ENCODE peak calls at places on chromosome 5, in five cellular contexts. H is CD4-positive, CD25-positive, alpha-beta regulatory T cell; V is heart left ventricle; T is T-helper 17 cell; E is A549. I is an unnamed sample.
A peak's percentile ranks its signal among the peaks of the same experiment; 100 is the strongest.

GRCh38 chr5:98770158-98770910 is 3.1 kb upstream of the RGMB start:
- DNase-seq in V (peak; percentile 53), T (no peak), E (peak; percentile 25), H (peak; percentile 19), I (peak; percentile 77)

GRCh38 chr5:138495351-138495750 is 30.1 kb downstream of the EGR1 start:
- DNase-seq in V (no peak), H (no peak), E (no peak), T (no peak), I (no peak)

GRCh38 chr5:176474476-176474875 is 26.3 kb downstream of the FAF2 start:
- DNase-seq in H (no peak), V (no peak), E (no peak), T (no peak), I (no peak)

GRCh38 chr5:8905021-8905420 is 640.9 kb downstream of the SEMA5A start:
- DNase-seq in T (no peak), V (peak; percentile 11), H (no peak), E (no peak), I (no peak)

GRCh38 chr5:121263456-121263855 is 588.2 kb upstream of the FTMT start:
- DNase-seq in E (no peak), H (no peak), T (no peak), V (no peak), I (no peak)

GRCh38 chr5:171137768-171138540 is 171.1 kb upstream of the TLX3 start:
- DNase-seq in T (no peak), V (no peak), E (peak; percentile 19), H (no peak), I (no peak)

GRCh38 chr5:133285583-133286021 is 233.8 kb downstream of the HSPA4 start:
- DNase-seq in T (no peak), H (no peak), E (peak; percentile 53), V (peak; percentile 32), I (no peak)

GRCh38 chr5:112372543-112372942 is 46.5 kb downstream of the EPB41L4A start:
- DNase-seq in H (no peak), V (no peak), T (no peak), E (peak; percentile 9), I (no peak)

GRCh38 chr5:66565878-66566277 is 30.3 kb upstream of the MAST4 start:
- DNase-seq in V (no peak), E (no peak), H (no peak), T (no peak), I (no peak)

GRCh38 chr5:127442085-127442484 is 75.4 kb upstream of the PRRC1 start:
- DNase-seq in H (peak; percentile 2), T (no peak), V (no peak), E (peak; percentile 13), I (no peak)

GRCh38 chr5:147617191-147617606 is 107.3 kb upstream of the DPYSL3 start:
- DNase-seq in H (no peak), E (no peak), T (no peak), V (no peak), I (no peak)

GRCh38 chr5:157820593-157821252 is 38.2 kb downstream of the CLINT1 start:
- DNase-seq in T (no peak), H (peak; percentile 69), V (peak; percentile 22), E (peak; percentile 74), I (no peak)

GRCh38 chr5:161287436-161287835 is 259.1 kb downstream of the GABRB2 start:
- DNase-seq in H (no peak), E (no peak), V (no peak), T (no peak), I (no peak)

GRCh38 chr5:155546075-155546474 is 532.5 kb downstream of the KIF4B start:
- DNase-seq in V (no peak), T (no peak), E (no peak), H (no peak), I (no peak)

GRCh38 chr5:146993876-146994530 is 115.4 kb upstream of the PPP2R2B start:
- DNase-seq in H (no peak), V (no peak), E (no peak), T (no peak), I (no peak)

GRCh38 chr5:105503950-105504349 is 1941.4 kb upstream of the NUDT12 start:
- DNase-seq in T (no peak), E (no peak), H (no peak), V (no peak), I (no peak)

GRCh38 chr5:176814313-176814685 is 3.9 kb downstream of the UNC5A start:
- DNase-seq in T (no peak), E (no peak), H (no peak), V (no peak), I (no peak)

GRCh38 chr5:93899026-93899600 is 157.7 kb upstream of the POU5F2 start:
- DNase-seq in H (peak; percentile 23), V (no peak), T (no peak), E (peak; percentile 8), I (no peak)

GRCh38 chr5:67361932-67362729 is 165.5 kb upstream of the CD180 start:
- DNase-seq in E (no peak), T (no peak), V (no peak), H (no peak), I (no peak)

GRCh38 chr5:92552206-92553160 is 1028.5 kb downstream of the NR2F1-AS1 start:
- DNase-seq in E (peak; percentile 93), H (no peak), V (no peak), T (no peak), I (no peak)

GRCh38 chr5:68134033-68134668 is 81.4 kb upstream of the PIK3R1 start:
- DNase-seq in E (no peak), T (no peak), H (no peak), V (no peak), I (peak; percentile 61)

GRCh38 chr5:139390639-139391569 is 1.2 kb upstream of the MZB1 start:
- DNase-seq in T (no peak), V (no peak), E (no peak), H (no peak), I (peak; percentile 56)

GRCh38 chr5:37932450-37932849 is 92.6 kb upstream of the GDNF start:
- DNase-seq in H (no peak), V (no peak), T (no peak), E (no peak), I (no peak)

GRCh38 chr5:25544652-25545249 is 900.0 kb upstream of the CDH10 start:
- DNase-seq in T (no peak), V (no peak), H (peak; percentile 5), E (peak; percentile 73), I (peak; percentile 84)

GRCh38 chr5:169728418-169728817 is 91.3 kb downstream of the DOCK2 start:
- DNase-seq in V (no peak), E (no peak), H (no peak), T (no peak), I (no peak)

GRCh38 chr5:54307583-54307982 is 2.8 kb downstream of the ARL15 start:
- DNase-seq in V (no peak), T (no peak), E (no peak), H (no peak), I (no peak)

GRCh38 chr5:84058561-84058960 is 326.1 kb downstream of the EDIL3 start:
- DNase-seq in E (no peak), H (no peak), V (no peak), T (no peak), I (no peak)

GRCh38 chr5:172459396-172460165 is 5.3 kb upstream of the SH3PXD2B start:
- DNase-seq in T (no peak), H (no peak), V (no peak), E (no peak), I (peak; percentile 33)

GRCh38 chr5:173864126-173865075 is 23.7 kb upstream of the CPEB4 start:
- DNase-seq in E (no peak), V (no peak), T (no peak), H (no peak), I (no peak)

GRCh38 chr5:151846765-151847164 is 75.0 kb downstream of the G3BP1 start:
- DNase-seq in E (no peak), T (no peak), V (no peak), H (no peak), I (no peak)

GRCh38 chr5:132147663-132148062 is 74.1 kb downstream of the CSF2 start:
- DNase-seq in H (no peak), E (no peak), V (no peak), T (no peak), I (no peak)
- H3K9me3 ChIP-seq in H (peaks cover 20% of the 10 kb centered on the region), E (peaks cover 13% of the 10 kb centered on the region), V (peaks cover 28% of the 10 kb centered on the region), T (peaks cover 5% of the 10 kb centered on the region), I (peaks cover 6% of the 10 kb centered on the region)

GRCh38 chr5:136999787-137000186 is 499.3 kb downstream of the SPOCK1 start:
- DNase-seq in E (no peak), H (no peak), V (no peak), T (no peak), I (no peak)

GRCh38 chr5:137001026-137001569 is 498.0 kb downstream of the SPOCK1 start:
- DNase-seq in E (no peak), V (no peak), T (no peak), H (no peak), I (no peak)

GRCh38 chr5:136994154-136994553 is 505.0 kb downstream of the SPOCK1 start:
- DNase-seq in T (no peak), H (no peak), E (no peak), V (no peak), I (no peak)

GRCh38 chr5:137004279-137004678 is 494.8 kb downstream of the SPOCK1 start:
- DNase-seq in E (no peak), H (no peak), T (no peak), V (no peak), I (no peak)

GRCh38 chr5:136998864-136999263 is 500.3 kb downstream of the SPOCK1 start:
- DNase-seq in T (no peak), H (no peak), V (no peak), E (no peak), I (no peak)
- H3K9me3 ChIP-seq in T (no peaks in the 10 kb centered on the region), H (no peaks in the 10 kb centered on the region), V (no peaks in the 10 kb centered on the region), E (no peaks in the 10 kb centered on the region), I (no peaks in the 10 kb centered on the region)

DNA sequence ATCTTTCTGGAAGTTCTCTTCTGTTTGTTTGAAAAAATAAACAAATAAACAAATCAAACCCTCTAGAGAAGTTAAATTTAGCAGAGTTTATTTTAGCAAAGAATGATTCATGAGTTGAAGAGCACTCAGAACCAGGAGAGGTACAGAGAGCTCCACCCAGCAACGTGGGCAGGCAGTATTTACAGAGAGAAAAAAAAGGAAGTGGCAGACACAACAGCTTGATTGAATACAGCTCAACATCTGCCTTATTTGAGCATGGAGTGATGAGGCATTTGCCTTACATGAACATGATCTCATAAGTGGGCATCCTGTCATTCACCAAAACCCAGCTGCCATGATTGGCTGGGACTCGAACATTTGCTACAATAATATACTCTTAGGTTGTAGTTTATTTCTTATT is 381.6 kb upstream of the ADAMTS16 start:
- DNase-seq in T (no peak), H (no peak), E (no peak), V (no peak), I (no peak)
- H3K9me3 ChIP-seq in T (peaks cover 4% of the 10 kb centered on the region), H (no peaks in the 10 kb centered on the region), E (no peaks in the 10 kb centered on the region), V (no peaks in the 10 kb centered on the region), I (no peaks in the 10 kb centered on the region)

GRCh38 chr5:2502970-2503594 is 248.4 kb downstream of the IRX2 start:
- DNase-seq in E (no peak), V (no peak), T (no peak), H (no peak), I (no peak)

GRCh38 chr5:2505217-2505616 is 246.3 kb downstream of the IRX2 start:
- DNase-seq in E (no peak), H (no peak), V (no peak), T (no peak), I (no peak)

GRCh38 chr5:2496126-2496525 is 255.4 kb downstream of the IRX2 start:
- DNase-seq in V (no peak), T (no peak), E (no peak), H (no peak), I (no peak)

DNA sequence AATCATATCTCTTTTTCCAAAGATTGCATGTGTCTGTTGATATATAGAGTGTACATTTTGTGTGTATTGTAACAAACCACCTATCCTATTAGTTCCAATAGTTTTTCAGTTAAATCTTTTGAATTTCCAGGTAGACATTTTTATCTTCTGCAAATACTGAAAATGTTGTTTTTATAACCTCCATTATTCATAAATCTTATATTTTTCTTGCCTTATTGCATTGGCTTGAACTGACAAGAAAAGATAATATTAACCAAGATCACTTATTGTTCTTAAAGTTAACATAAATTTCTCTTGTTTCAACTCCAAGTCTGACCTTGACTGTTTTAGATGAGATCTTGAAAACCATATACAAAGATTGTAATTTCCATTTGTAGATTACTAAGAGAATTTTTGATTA is 251.6 kb downstream of the IRX2 start:
- DNase-seq in V (no peak), H (no peak), T (no peak), E (no peak), I (no peak)
- H3K9me3 ChIP-seq in V (peaks cover 11% of the 10 kb centered on the region), H (peaks cover 6% of the 10 kb centered on the region), T (no peaks in the 10 kb centered on the region), E (no peaks in the 10 kb centered on the region), I (peaks cover 10% of the 10 kb centered on the region)

I was measured in endodermal cell.